ENCODE peak calls at places on chromosomes 16 and 17, in five cellular contexts. I is right atrium auricular region, G is pancreas, C is ovary, U is cardiac fibroblast. M is an unnamed sample.

GRCh38 chr17:2779545-2779944 is 16.7 kb upstream of the RAP1GAP2 start:
- DNase-seq in I (no peak), G (no peak), C (no peak), U (no peak), M (no peak)

GRCh38 chr16:1786242-1787055 is 3.7 kb downstream of the NUBP2 start:
- DNase-seq in I (no peak), G (no peak), C (peak), U (no peak), M (no peak)

GRCh38 chr16:70474320-70475053 is 20.1 kb downstream of the FCSK start:
- DNase-seq in I (no peak), G (no peak), C (no peak), U (no peak), M (no peak)

GRCh38 chr16:30652005-30652296 is 1.2 kb downstream of the PRR14 start:
- DNase-seq in I (no peak), G (no peak), C (no peak), U (no peak), M (no peak)

GRCh38 chr17:2821868-2822267 is 25.6 kb downstream of the RAP1GAP2 start:
- DNase-seq in I (no peak), G (no peak), C (no peak), U (no peak), M (no peak)

GRCh38 chr17:73697872-73698271 is 53.6 kb upstream of the SDK2 start:
- DNase-seq in I (no peak), G (no peak), C (no peak), U (no peak), M (no peak)

GRCh38 chr17:2503627-2504026 is 8.1 kb downstream of the METTL16 start:
- DNase-seq in I (no peak), G (no peak), C (no peak), U (no peak), M (no peak)

GRCh38 chr17:19411641-19412040 is 609 bp downstream of the RNF112 start:
- DNase-seq in I (no peak), G (no peak), C (no peak), U (no peak), M (no peak)

GRCh38 chr16:46801428-46802049 is 29.4 kb downstream of the C16orf87 start:
- DNase-seq in I (no peak), G (no peak), C (no peak), U (peak), M (no peak)

GRCh38 chr17:44086364-44087311 is 16.1 kb downstream of the G6PC3 start:
- DNase-seq in I (no peak), G (no peak), C (peak), U (peak), M (no peak)

GRCh38 chr16:980595-980854 is 1.0 kb upstream of the SOX8 start:
- DNase-seq in I (no peak), G (no peak), C (no peak), U (no peak), M (no peak)

GRCh38 chr17:4087911-4088693 is 54.7 kb downstream of the ZZEF1 start:
- DNase-seq in I (no peak), G (no peak), C (no peak), U (no peak), M (no peak)

GRCh38 chr17:68197997-68198930 is 49.6 kb upstream of the AMZ2 start:
- DNase-seq in I (no peak), G (no peak), C (no peak), U (no peak), M (peak)

GRCh38 chr17:31216053-31216751 is 80.8 kb downstream of the OMG start:
- DNase-seq in I (no peak), G (no peak), C (peak), U (peak), M (no peak)

GRCh38 chr17:79997004-79997673 is 38.5 kb downstream of the TBC1D16 start:
- DNase-seq in I (no peak), G (no peak), C (no peak), U (no peak), M (no peak)

GRCh38 chr17:81371910-81372760 is 23.1 kb upstream of the BAHCC1 start:
- DNase-seq in I (no peak), G (no peak), C (peak), U (peak), M (peak)

GRCh38 chr16:19143241-19143640 is 24.8 kb upstream of the SYT17 start:
- DNase-seq in I (no peak), G (no peak), C (no peak), U (no peak), M (no peak)

GRCh38 chr16:84948855-84949610 is 62.3 kb downstream of the ZDHHC7 start:
- DNase-seq in I (no peak), G (no peak), C (no peak), U (no peak), M (no peak)

GRCh38 chr16:633336-634050 is 2.6 kb downstream of the METTL26 start:
- DNase-seq in I (no peak), G (peak), C (peak), U (no peak), M (no peak)

GRCh38 chr16:11177578-11178130 is 78.3 kb downstream of the SOCS1 start:
- DNase-seq in I (no peak), G (no peak), C (no peak), U (no peak), M (no peak)

GRCh38 chr17:57253307-57254065 is 2.8 kb upstream of the MSI2 start:
- DNase-seq in I (no peak), G (no peak), C (no peak), U (no peak), M (no peak)

GRCh38 chr17:68455756-68456528 is 1.4 kb downstream of the WIPI1 start:
- DNase-seq in I (no peak), G (peak), C (peak), U (peak), M (no peak)

GRCh38 chr16:49876716-49877129 is 20.8 kb upstream of the ZNF423 start:
- DNase-seq in I (peak), G (peak), C (peak), U (peak), M (peak)

GRCh38 chr16:66262253-66263167 is 104.0 kb upstream of the CDH5 start:
- DNase-seq in I (peak), G (no peak), C (peak), U (peak), M (no peak)

GRCh38 chr17:79980246-79981043 is 55.2 kb downstream of the TBC1D16 start:
- DNase-seq in I (no peak), G (no peak), C (no peak), U (no peak), M (no peak)

GRCh38 chr17:1629647-1630310 is 1.1 kb upstream of the SLC43A2 start:
- DNase-seq in I (peak), G (peak), C (no peak), U (peak), M (peak)

GRCh38 chr17:72702136-72702735 is 390.3 kb downstream of the SLC39A11 start:
- DNase-seq in I (no peak), G (no peak), C (no peak), U (peak), M (no peak)

GRCh38 chr16:5490499-5490898 is 392.9 kb upstream of the EEF2KMT start:
- DNase-seq in I (no peak), G (no peak), C (no peak), U (no peak), M (peak)

GRCh38 chr16:86604436-86605220 is 26.3 kb downstream of the FOXL1 start:
- DNase-seq in I (no peak), G (no peak), C (no peak), U (no peak), M (no peak)

GRCh38 chr16:89722392-89723278 is 1.3 kb downstream of the ZNF276 start:
- DNase-seq in I (peak), G (peak), C (no peak), U (peak), M (peak)

GRCh38 chr17:8900626-8901585 is 33.4 kb upstream of the PIK3R6 start:
- DNase-seq in I (no peak), G (no peak), C (no peak), U (no peak), M (no peak)

GRCh38 chr16:31181102-31181830 is 1.3 kb downstream of the FUS start:
- DNase-seq in I (peak), G (peak), C (peak), U (peak), M (peak)

GRCh38 chr17:64779344-64780095 is 117.4 kb upstream of the SMURF2 start:
- DNase-seq in I (no peak), G (peak), C (no peak), U (no peak), M (peak)

GRCh38 chr17:64780096-64781012 is 118.2 kb upstream of the SMURF2 start:
- DNase-seq in I (no peak), G (peak), C (no peak), U (no peak), M (peak)

GRCh38 chr17:64781013-64781392 is 118.9 kb upstream of the SMURF2 start:
- DNase-seq in I (no peak), G (peak), C (no peak), U (no peak), M (peak)

GRCh38 chr17:64781810-64782555 is 119.9 kb upstream of the SMURF2 start:
- DNase-seq in I (no peak), G (no peak), C (no peak), U (no peak), M (no peak)

DNA sequence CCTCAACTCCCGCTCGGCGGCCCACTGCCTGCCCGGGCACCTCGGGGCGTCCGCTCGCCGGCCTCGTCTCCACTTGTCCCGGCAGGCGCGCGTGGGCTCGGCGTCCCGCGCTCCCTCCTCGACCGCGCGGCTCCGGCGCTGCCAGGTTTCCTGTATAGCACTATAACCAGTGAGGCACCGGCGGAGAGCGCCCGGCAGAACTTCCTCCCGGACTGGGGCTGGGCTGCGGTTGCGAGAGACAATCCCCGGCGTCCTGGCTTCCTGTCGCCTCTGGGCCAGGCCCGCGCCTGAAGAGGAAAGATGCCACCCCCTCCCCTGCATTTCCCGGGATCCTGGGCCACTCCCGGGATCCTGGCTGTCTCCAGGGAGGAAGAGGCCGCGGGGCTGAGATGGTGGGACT is 119.3 kb upstream of the SMURF2 start:
- DNase-seq in I (peak), G (peak), C (no peak), U (peak), M (peak)
- H3K4me3 ChIP-seq in I (peak), G (peak), C (peak), U (no peak), M (peak)

GRCh38 chr17:7074931-7075330 is 5.1 kb downstream of the CLEC10A start:
- DNase-seq in I (no peak), G (no peak), C (no peak), U (no peak), M (no peak)
- H3K4me3 ChIP-seq in I (no peak), G (no peak), C (no peak), U (no peak), M (no peak)

GRCh38 chr16:82010649-82011048 is 621 bp downstream of the SDR42E1 start:
- DNase-seq in I (no peak), G (no peak), C (no peak), U (no peak), M (no peak)
- H3K4me3 ChIP-seq in I (peak), G (peak), C (peak), U (no peak), M (peak)

GRCh38 chr17:50903604-50904521 is 37.7 kb upstream of the TOB1 start:
- DNase-seq in I (no peak), G (no peak), C (no peak), U (no peak), M (no peak)
- H3K4me3 ChIP-seq in I (no peak), G (no peak), C (no peak), U (no peak), M (no peak)

GRCh38 chr17:75978938-75979704 is at the start of the genes ACOX1 and TEN1:
- DNase-seq in I (peak), G (peak), C (peak), U (peak), M (peak)

GRCh38 chr17:75983501-75984181 is 4.6 kb downstream of the TEN1 start:
- DNase-seq in I (peak), G (peak), C (no peak), U (peak), M (no peak)

GRCh38 chr17:75980188-75981018 is 1.4 kb downstream of the TEN1 start:
- DNase-seq in I (no peak), G (peak), C (no peak), U (no peak), M (no peak)

GRCh38 chr17:75979705-75980187 is 706 bp downstream of the TEN1 start:
- DNase-seq in I (peak), G (no peak), C (no peak), U (no peak), M (no peak)

DNA sequence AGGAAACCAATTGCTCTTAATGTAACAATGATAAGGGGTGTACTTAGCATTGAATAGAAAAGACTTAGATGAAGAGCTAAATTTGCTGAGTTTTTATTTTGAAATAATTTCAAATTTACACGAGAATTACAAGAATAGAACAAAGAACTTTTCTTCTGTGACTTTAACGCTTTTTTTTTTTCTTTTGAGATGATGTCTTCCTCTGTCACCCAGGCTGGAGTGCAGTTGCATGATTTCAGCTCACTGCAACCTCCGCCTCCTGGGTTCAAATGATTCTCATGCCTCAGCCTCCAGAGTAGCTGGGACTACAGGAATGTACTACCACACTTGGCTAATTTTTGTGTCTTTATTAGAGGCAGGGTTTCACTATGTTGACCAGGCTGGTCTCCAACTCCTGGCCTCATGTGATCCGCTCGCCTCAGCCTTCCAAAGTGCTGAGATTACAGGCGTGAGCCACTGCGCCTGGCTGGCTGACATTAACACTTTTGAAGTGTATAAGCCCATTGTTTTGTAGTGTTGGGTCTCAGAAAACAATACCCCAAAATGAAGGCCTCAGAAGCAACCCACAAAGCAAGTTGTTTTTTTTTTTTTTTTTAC is 2.1 kb downstream of the TEN1 start:
- DNase-seq in I (no peak), G (no peak), C (no peak), U (no peak), M (no peak)
- H3K4me3 ChIP-seq in I (no peak), G (no peak), C (no peak), U (no peak), M (no peak)

M was measured in thyroid gland.